ENCODE peak calls at places on chromosomes 5 and 9, in four cellular contexts. L, O, D and M are unnamed samples.

GRCh38 chr5:132253008-132253441 is 4.5 kb upstream of the PDLIM4 start:
- DNase-seq in L (no peak), O (no peak), D (no peak), M (no peak)

GRCh38 chr5:111013011-111013410 is 58.5 kb upstream of the TSLP start:
- DNase-seq in L (no peak), O (no peak), D (no peak), M (no peak)

GRCh38 chr5:122723606-122724352 is 51.1 kb upstream of the SNX2 start:
- DNase-seq in L (no peak), O (no peak), D (no peak), M (no peak)

GRCh38 chr9:5421163-5421562 is 16.6 kb downstream of the PLGRKT start:
- DNase-seq in L (no peak), O (no peak), D (no peak), M (no peak)

GRCh38 chr9:110763568-110763967 is 95.0 kb downstream of the MUSK start:
- DNase-seq in L (no peak), O (no peak), D (no peak), M (no peak)

GRCh38 chr9:26685857-26686256 is 206.7 kb downstream of the CAAP1 start:
- DNase-seq in L (no peak), O (no peak), D (no peak), M (no peak)

GRCh38 chr9:130183133-130183762 is 11.0 kb downstream of the NCS1 start:
- DNase-seq in L (no peak), O (no peak), D (no peak), M (no peak)

GRCh38 chr9:112751059-112751795 is 667 bp downstream of the SNX30 start:
- DNase-seq in L (peak; percentile 60), O (peak; percentile 49), D (no peak), M (peak; percentile 57)

GRCh38 chr9:135992486-135993408 is 31.6 kb upstream of the UBAC1 start:
- DNase-seq in L (peak; percentile 93), O (peak; percentile 73), D (no peak), M (no peak)

GRCh38 chr5:167713186-167713585 is 578.3 kb upstream of the WWC1 start:
- DNase-seq in L (no peak), O (no peak), D (no peak), M (no peak)

GRCh38 chr5:79503794-79504495 is 10.0 kb downstream of the HOMER1 start:
- DNase-seq in L (no peak), O (no peak), D (no peak), M (no peak)

GRCh38 chr9:98318041-98318790 is 62.8 kb upstream of the TBC1D2 start:
- DNase-seq in L (no peak), O (no peak), D (no peak), M (no peak)

GRCh38 chr9:22146604-22147003 is 137.5 kb upstream of the CDKN2B start:
- DNase-seq in L (no peak), O (peak; percentile 31), D (no peak), M (no peak)

GRCh38 chr9:126398403-126399058 is 71.9 kb downstream of the MVB12B start:
- DNase-seq in L (peak; percentile 90), O (peak; percentile 60), D (peak; percentile 59), M (peak; percentile 66)

GRCh38 chr9:129627556-129628492 is 1.9 kb downstream of the NTMT1 start:
- DNase-seq in L (no peak), O (no peak), D (no peak), M (no peak)

GRCh38 chr9:134161647-134162046 is 2.7 kb downstream of the RNU6ATAC start:
- DNase-seq in L (no peak), O (no peak), D (no peak), M (no peak)

GRCh38 chr5:4640793-4641192 is 499.3 kb upstream of the ADAMTS16 start:
- DNase-seq in L (no peak), O (no peak), D (no peak), M (no peak)

GRCh38 chr5:91311697-91312501 is 71.2 kb downstream of the ARRDC3 start:
- DNase-seq in L (peak; percentile 74), O (peak; percentile 93), D (peak; percentile 14), M (peak; percentile 14)